ENCODE peak calls at places on chromosomes 16 and 17, in four cellular contexts. One of them, this sample, is unnamed.

GRCh38 chr16:11583889-11584565 is 2.7 kb downstream of the LITAF start:
- DNase-seq in SK-N-SH: no peak
- DNase-seq in right lobe of liver: no peak
- DNase-seq in pancreas: no peak
- DNase-seq in this sample: no peak

GRCh38 chr16:81530296-81530721 is 85.7 kb downstream of the CMIP start:
- DNase-seq in pancreas: no peak
- DNase-seq in right lobe of liver: no peak
- DNase-seq in SK-N-SH: no peak
- DNase-seq in this sample: no peak

GRCh38 chr16:1723450-1724147 is 17.6 kb downstream of the MAPK8IP3 start:
- DNase-seq in SK-N-SH: peak
- DNase-seq in pancreas: peak
- DNase-seq in right lobe of liver: no peak
- DNase-seq in this sample: peak

GRCh38 chr16:31265329-31266245 is 5.8 kb downstream of the ITGAM start:
- DNase-seq in pancreas: no peak
- DNase-seq in right lobe of liver: peak
- DNase-seq in SK-N-SH: no peak
- DNase-seq in this sample: no peak

GRCh38 chr16:30710971-30711370 is 12.0 kb downstream of the SRCAP start:
- DNase-seq in SK-N-SH: no peak
- DNase-seq in right lobe of liver: no peak
- DNase-seq in pancreas: no peak
- DNase-seq in this sample: no peak

GRCh38 chr17:55093358-55093757 is 124.8 kb downstream of the STXBP4 start:
- DNase-seq in SK-N-SH: no peak
- DNase-seq in right lobe of liver: no peak
- DNase-seq in pancreas: no peak
- DNase-seq in this sample: no peak

GRCh38 chr16:75265911-75266701 is 14.7 kb upstream of the BCAR1 start:
- DNase-seq in right lobe of liver: peak
- DNase-seq in SK-N-SH: peak
- DNase-seq in pancreas: peak
- DNase-seq in this sample: no peak

GRCh38 chr16:20763461-20764232 is at the start of gene ACSM3:
- DNase-seq in SK-N-SH: peak
- DNase-seq in pancreas: peak
- DNase-seq in right lobe of liver: peak
- DNase-seq in this sample: peak

GRCh38 chr17:61318684-61319098 is 81.0 kb upstream of the TBX2 start:
- DNase-seq in SK-N-SH: no peak
- DNase-seq in pancreas: no peak
- DNase-seq in right lobe of liver: no peak
- DNase-seq in this sample: no peak

GRCh38 chr16:30028438-30029093 is 2.5 kb downstream of the TLCD3B start:
- DNase-seq in right lobe of liver: no peak
- DNase-seq in pancreas: no peak
- DNase-seq in SK-N-SH: no peak
- DNase-seq in this sample: no peak

GRCh38 chr16:66588981-66589713 is 9.9 kb downstream of the CMTM2 start:
- DNase-seq in SK-N-SH: no peak
- DNase-seq in pancreas: no peak
- DNase-seq in right lobe of liver: no peak
- DNase-seq in this sample: no peak

GRCh38 chr17:8173056-8173870 is 2.9 kb downstream of the TMEM107 start:
- DNase-seq in SK-N-SH: peak
- DNase-seq in pancreas: peak
- DNase-seq in right lobe of liver: peak
- DNase-seq in this sample: peak

GRCh38 chr16:66382966-66383299 is 16.4 kb downstream of the CDH5 start:
- DNase-seq in right lobe of liver: no peak
- DNase-seq in pancreas: no peak
- DNase-seq in SK-N-SH: no peak
- DNase-seq in this sample: peak

GRCh38 chr16:21663889-21664647 is at the start of gene OTOA:
- DNase-seq in right lobe of liver: no peak
- DNase-seq in pancreas: no peak
- DNase-seq in SK-N-SH: peak
- DNase-seq in this sample: no peak

GRCh38 chr17:45433136-45433535 is 466 bp upstream of the ARHGAP27 start:
- DNase-seq in right lobe of liver: no peak
- DNase-seq in pancreas: no peak
- DNase-seq in SK-N-SH: peak
- DNase-seq in this sample: no peak
- H3K27ac ChIP-seq in right lobe of liver: no peak
- H3K27ac ChIP-seq in pancreas: no peak
- H3K27ac ChIP-seq in SK-N-SH: no peak
- H3K27ac ChIP-seq in this sample: no peak

DNA sequence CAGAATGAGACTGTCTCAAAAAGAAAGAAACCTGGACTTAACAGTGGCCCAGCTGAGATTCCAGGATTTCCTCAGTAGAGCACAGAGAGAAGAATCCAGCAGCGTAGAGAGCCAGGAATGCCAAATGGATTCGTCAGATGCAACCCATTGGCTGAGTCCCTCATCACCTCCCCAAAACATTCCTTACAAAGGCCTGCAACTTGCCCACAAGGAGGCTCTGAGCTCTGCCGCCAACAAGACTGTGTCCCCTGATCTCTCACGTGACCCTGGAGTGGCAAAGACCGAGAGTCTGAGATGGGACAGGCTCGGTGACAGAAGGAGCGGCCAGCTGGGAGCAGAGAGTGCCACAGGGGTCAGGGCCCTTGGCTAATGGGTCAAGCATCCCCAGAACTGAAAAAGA is 6.9 kb upstream of the CHMP6 start:
- DNase-seq in pancreas: no peak
- DNase-seq in right lobe of liver: no peak
- DNase-seq in SK-N-SH: no peak
- DNase-seq in this sample: peak
- TF ChIP-seq CTCF in pancreas: no peak
- TF ChIP-seq CTCF in right lobe of liver: no peak
- TF ChIP-seq CTCF in SK-N-SH: no peak
- TF ChIP-seq CTCF in this sample: peak

GRCh38 chr17:49603720-49604119 is 28.0 kb downstream of the NXPH3 start:
- DNase-seq in right lobe of liver: no peak
- DNase-seq in pancreas: no peak
- DNase-seq in SK-N-SH: no peak
- DNase-seq in this sample: no peak
- H3K27ac ChIP-seq in right lobe of liver: no peak
- H3K27ac ChIP-seq in pancreas: no peak
- H3K27ac ChIP-seq in SK-N-SH: no peak
- H3K27ac ChIP-seq in this sample: no peak

GRCh38 chr17:10384175-10384574 is 11.4 kb upstream of the MYH13 start:
- DNase-seq in pancreas: no peak
- DNase-seq in SK-N-SH: no peak
- DNase-seq in right lobe of liver: no peak
- DNase-seq in this sample: peak
- TF ChIP-seq CTCF in pancreas: no peak
- TF ChIP-seq CTCF in SK-N-SH: no peak
- TF ChIP-seq CTCF in right lobe of liver: no peak
- TF ChIP-seq CTCF in this sample: no peak

GRCh38 chr16:2976673-2977072 is 3.6 kb downstream of the PKMYT1 start:
- DNase-seq in right lobe of liver: no peak
- DNase-seq in pancreas: no peak
- DNase-seq in SK-N-SH: no peak
- DNase-seq in this sample: no peak
- H3K27ac ChIP-seq in right lobe of liver: no peak
- H3K27ac ChIP-seq in pancreas: peak
- H3K27ac ChIP-seq in SK-N-SH: no peak
- H3K27ac ChIP-seq in this sample: no peak

DNA sequence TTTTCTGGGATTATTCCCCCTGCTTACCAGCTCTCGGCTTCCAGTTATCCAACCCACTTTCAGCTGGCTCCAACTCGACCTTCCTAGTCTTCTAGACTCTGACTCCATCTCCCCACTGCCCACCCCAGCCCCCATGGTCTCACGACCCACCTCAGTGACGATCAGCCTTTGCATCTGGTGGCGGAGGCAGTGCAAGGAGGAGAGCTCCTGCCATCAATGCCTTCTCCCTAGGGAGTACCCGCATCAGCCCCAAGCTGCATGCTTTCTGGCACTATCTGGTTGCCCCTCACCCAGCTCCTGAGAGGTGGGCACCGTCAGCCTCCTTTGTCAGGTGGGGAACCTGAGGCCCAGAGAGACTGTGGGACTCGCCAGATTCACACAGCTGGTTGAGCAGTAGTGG is 72.6 kb upstream of the RPL38 start:
- DNase-seq in SK-N-SH: no peak
- DNase-seq in pancreas: no peak
- DNase-seq in right lobe of liver: no peak
- DNase-seq in this sample: no peak
- TF ChIP-seq CTCF in SK-N-SH: no peak
- TF ChIP-seq CTCF in pancreas: no peak
- TF ChIP-seq CTCF in right lobe of liver: no peak
- TF ChIP-seq CTCF in this sample: no peak

GRCh38 chr16:19610200-19610599 is 54.7 kb downstream of the VPS35L start:
- DNase-seq in SK-N-SH: no peak
- DNase-seq in pancreas: no peak
- DNase-seq in right lobe of liver: no peak
- DNase-seq in this sample: no peak

GRCh38 chr16:19604911-19605310 is 49.4 kb downstream of the VPS35L start:
- DNase-seq in SK-N-SH: no peak
- DNase-seq in right lobe of liver: no peak
- DNase-seq in pancreas: no peak
- DNase-seq in this sample: no peak

GRCh38 chr16:19605701-19606100 is 50.2 kb downstream of the VPS35L start:
- DNase-seq in SK-N-SH: no peak
- DNase-seq in right lobe of liver: no peak
- DNase-seq in pancreas: no peak
- DNase-seq in this sample: no peak

GRCh38 chr16:19609359-19609758 is 53.9 kb downstream of the VPS35L start:
- DNase-seq in SK-N-SH: no peak
- DNase-seq in right lobe of liver: no peak
- DNase-seq in pancreas: no peak
- DNase-seq in this sample: peak

DNA sequence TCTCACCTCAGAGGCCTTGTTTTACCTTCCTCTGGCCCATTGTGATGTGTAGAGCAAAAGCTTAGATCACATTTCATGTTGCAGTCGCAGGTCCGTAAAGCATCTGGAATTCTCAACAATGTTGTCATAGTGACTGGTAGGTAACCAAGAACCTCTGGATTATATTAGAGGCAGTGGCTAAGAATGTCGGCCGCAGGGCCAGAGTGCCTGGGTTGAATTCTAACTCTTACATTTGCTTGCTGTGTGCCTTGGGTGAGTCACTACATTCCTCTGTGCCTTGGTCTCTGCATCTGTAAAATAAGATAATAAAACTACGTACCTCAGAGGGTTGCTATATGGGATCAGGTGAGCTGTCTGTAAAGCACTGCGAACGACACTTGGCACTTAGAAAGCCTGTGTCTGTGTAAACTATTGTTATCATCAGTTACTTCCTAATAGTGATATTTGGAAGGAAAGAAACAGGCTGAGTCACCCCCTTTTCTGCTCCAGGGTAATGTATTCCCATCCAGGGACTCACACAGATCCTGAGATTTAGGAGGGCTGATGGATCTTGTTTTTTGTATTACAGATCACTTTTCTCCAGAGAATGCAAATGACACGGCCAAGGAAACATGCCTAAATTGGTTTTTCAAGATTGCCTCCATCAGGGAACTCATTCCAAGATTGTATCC is 52.2 kb downstream of the VPS35L start:
- DNase-seq in SK-N-SH: no peak
- DNase-seq in pancreas: no peak
- DNase-seq in right lobe of liver: no peak
- DNase-seq in this sample: no peak
- H3K27ac ChIP-seq in SK-N-SH: no peak
- H3K27ac ChIP-seq in pancreas: no peak
- H3K27ac ChIP-seq in right lobe of liver: no peak
- H3K27ac ChIP-seq in this sample: no peak

GRCh38 chr17:59558953-59559352 is 6.5 kb upstream of the DHX40 start:
- DNase-seq in right lobe of liver: no peak
- DNase-seq in SK-N-SH: peak
- DNase-seq in pancreas: no peak
- DNase-seq in this sample: peak
- TF ChIP-seq CTCF in right lobe of liver: peak
- TF ChIP-seq CTCF in SK-N-SH: peak
- TF ChIP-seq CTCF in pancreas: no peak
- TF ChIP-seq CTCF in this sample: no peak